ENCODE peak calls at places on chromosomes 12 and 14, in five cellular contexts. E is transverse colon, X is upper lobe of left lung, N is HepG2, S is stomach. B is an unnamed sample. For H3K4me1, the result is how much of the 10 kb centered on the place peaks cover.

GRCh38 chr14:99726538-99727095 is 42.5 kb downstream of the CYP46A1 start:
- DNase-seq in X (no peak), S (peak), E (no peak), N (no peak), B (no peak)

GRCh38 chr14:49549881-49550280 is 36.3 kb downstream of the RPS29 start:
- DNase-seq in X (no peak), S (no peak), N (no peak), E (no peak), B (no peak)

GRCh38 chr12:124207617-124208016 is 87.3 kb upstream of the RFLNA start:
- DNase-seq in X (no peak), E (no peak), N (no peak), S (no peak), B (no peak)

GRCh38 chr12:100962086-100962712 is 167.6 kb downstream of the ANO4 start:
- DNase-seq in X (no peak), E (no peak), S (no peak), N (no peak), B (no peak)

GRCh38 chr12:63013302-63013701 is 78.4 kb upstream of the PPM1H start:
- DNase-seq in X (no peak), N (no peak), E (no peak), S (no peak), B (no peak)

GRCh38 chr14:57362356-57362755 is 28.0 kb upstream of the NAA30 start:
- DNase-seq in N (peak), E (no peak), S (no peak), X (no peak), B (no peak)

GRCh38 chr14:38108681-38109080 is 99.0 kb upstream of the SSTR1 start:
- DNase-seq in N (no peak), X (no peak), S (no peak), E (no peak), B (no peak)

GRCh38 chr14:92352158-92352985 is 29.4 kb downstream of the SLC24A4 start:
- DNase-seq in N (peak), X (peak), E (no peak), S (no peak), B (no peak)

GRCh38 chr12:106753526-106753925 is 21.0 kb upstream of the RIC8B start:
- DNase-seq in N (no peak), S (peak), E (peak), X (no peak), B (no peak)

DNA sequence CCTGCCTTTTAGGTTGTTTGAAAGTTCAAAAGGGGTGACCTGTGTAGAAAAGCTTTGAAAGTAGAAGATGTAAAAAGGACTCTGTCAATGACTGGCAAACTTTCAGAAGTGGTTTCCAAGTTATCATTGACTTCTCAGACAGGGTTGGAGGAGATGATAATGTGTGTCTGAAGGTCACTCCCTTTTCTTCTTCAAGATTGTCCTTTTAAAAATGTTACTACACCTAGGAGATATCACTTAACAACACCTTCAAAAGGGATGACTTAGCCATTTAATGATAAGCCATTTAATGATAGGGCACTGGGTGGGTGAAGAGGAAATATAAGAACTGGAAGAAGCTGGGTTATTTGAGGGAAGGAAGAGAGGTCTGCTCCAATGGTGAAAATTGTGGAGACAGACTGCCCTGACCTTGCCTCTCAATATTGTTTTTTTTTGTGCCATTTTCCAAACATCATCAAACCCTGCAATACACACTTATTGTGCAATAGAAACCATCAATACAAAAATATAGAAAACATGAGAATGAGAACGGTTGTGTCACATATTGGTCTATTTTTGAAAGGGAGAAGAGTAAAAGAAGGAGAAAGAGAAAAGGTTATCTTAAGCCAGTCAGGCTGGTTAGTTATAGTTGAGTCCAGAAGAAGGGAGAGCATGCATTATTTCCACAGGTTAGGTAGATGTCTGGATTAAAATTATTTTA is 38.8 kb downstream of the BEST3 start:
- DNase-seq in N (no peak), E (no peak), S (no peak), X (no peak), B (no peak)
- TF ChIP-seq EP300 in N (no peak), E (no peak), S (no peak), X (no peak), B (no peak)

DNA sequence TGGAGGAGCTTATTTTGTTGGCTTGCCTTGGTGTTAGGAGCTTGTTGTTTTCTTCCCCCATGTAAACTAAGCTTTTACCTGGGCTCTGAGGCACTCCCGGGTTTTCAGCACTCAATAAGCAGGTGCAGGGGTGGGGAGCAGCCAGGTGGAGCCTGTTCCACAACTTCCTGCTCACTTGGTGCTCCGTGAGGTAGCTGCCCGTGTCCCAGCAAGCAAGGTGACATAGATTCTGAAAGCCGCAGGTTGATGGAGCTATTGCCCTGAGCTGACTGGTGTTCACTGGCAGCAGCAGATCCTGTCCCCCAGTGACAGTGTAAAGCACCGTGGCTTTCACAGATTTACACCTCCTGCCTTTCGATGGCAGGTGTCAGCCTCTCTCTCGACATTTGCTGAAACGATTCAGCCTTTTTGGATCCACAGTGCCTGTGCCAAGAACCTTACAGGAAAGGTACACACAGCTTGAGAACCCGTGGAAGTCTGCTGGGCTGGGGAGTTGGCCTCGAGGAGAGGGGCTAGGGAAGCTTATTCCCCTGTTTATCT is 295.7 kb upstream of the FKBP4 start:
- DNase-seq in N (no peak), E (peak), X (no peak), S (peak), B (no peak)
- TF ChIP-seq CTCF in N (no peak), E (no peak), X (no peak), S (no peak), B (no peak)

DNA sequence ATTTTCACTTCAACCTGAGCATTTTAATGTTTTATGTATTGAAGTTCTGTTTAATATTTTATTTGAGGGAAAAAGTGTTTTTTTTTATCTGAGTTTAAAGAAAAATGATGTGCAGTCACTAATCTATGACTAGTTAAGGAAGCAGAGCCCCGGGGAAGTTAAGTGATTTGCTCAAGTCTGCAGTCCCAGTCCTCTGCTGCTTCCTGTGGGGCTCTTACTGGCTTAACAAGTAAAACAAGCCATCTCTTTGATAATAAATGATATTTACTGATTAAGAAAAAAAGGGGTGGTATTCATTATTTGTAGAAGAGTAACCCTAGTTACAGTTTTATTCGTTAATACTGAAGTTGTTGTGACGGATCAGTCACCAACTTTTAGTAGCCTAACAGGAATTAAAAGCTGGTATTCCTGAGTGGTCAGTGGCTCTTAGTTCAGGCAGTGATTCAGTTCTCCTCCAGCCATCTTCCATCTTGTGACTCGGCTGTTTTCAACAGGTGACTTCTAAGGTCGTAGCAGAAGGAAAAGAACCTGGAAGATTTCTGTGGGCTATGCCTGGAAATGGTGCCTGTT is 21.7 kb downstream of the BICDL1 start:
- DNase-seq in S (no peak), E (no peak), N (no peak), X (no peak), B (no peak)
- H3K4me1 ChIP-seq in S (under half), E (under half), N (under half), X (under half), B (under half)

GRCh38 chr12:71455028-71455737 is 15.6 kb downstream of the LGR5 start:
- DNase-seq in E (no peak), X (no peak), S (no peak), N (no peak), B (no peak)
- TF ChIP-seq EP300 in E (no peak), X (no peak), S (no peak), N (no peak), B (no peak)

DNA sequence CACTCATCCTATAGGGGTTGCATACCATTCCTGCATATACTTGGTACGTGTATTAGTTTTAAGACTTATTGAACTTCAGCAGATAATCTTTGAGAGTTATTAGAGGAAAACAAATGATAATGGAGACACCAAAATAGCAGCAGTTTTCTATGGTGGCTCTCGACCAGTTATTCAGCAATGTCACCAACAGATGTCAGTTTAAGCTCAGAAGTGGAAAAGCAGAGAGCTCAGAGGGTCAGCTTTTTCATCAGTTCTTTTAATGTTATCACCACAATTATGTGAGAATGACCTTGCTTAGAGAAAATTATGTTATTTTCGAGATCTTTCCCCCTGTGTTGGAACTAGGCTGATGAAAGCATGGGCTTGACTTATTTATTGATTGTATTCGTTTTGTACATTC is 32.0 kb downstream of the PTPN11 start:
- DNase-seq in X (no peak), E (no peak), N (no peak), S (no peak), B (no peak)
- TF ChIP-seq CTCF in X (no peak), E (no peak), N (peak), S (no peak), B (no peak)

GRCh38 chr12:116122639-116123038 is 154.9 kb downstream of the MED13L start:
- DNase-seq in S (no peak), N (no peak), X (no peak), E (no peak), B (no peak)
- H3K4me1 ChIP-seq in S (under half), N (under half), X (half or more), E (half or more), B (half or more)

DNA sequence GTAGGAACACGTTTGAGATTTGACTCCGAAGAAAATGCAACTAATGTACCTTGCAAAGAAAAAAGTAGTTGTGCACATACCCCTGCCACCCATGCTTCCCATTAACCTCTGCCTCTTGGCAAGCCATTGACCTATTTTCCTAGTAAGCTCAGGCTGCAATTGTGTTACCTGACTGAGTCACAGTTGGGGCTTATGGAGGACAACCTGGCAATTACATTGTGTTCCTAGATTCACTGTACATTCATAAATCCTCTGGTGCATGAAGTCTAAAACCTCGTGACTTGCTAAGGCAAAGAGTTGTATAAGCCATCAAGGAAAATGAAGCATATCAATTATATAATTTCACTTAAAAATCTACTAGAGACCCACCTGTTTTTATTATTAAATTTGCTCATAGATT is 62.0 kb upstream of the DUSP6 start:
- DNase-seq in X (no peak), N (no peak), S (no peak), E (no peak), B (no peak)
- TF ChIP-seq EP300 in X (no peak), N (no peak), S (no peak), E (no peak), B (no peak)

DNA sequence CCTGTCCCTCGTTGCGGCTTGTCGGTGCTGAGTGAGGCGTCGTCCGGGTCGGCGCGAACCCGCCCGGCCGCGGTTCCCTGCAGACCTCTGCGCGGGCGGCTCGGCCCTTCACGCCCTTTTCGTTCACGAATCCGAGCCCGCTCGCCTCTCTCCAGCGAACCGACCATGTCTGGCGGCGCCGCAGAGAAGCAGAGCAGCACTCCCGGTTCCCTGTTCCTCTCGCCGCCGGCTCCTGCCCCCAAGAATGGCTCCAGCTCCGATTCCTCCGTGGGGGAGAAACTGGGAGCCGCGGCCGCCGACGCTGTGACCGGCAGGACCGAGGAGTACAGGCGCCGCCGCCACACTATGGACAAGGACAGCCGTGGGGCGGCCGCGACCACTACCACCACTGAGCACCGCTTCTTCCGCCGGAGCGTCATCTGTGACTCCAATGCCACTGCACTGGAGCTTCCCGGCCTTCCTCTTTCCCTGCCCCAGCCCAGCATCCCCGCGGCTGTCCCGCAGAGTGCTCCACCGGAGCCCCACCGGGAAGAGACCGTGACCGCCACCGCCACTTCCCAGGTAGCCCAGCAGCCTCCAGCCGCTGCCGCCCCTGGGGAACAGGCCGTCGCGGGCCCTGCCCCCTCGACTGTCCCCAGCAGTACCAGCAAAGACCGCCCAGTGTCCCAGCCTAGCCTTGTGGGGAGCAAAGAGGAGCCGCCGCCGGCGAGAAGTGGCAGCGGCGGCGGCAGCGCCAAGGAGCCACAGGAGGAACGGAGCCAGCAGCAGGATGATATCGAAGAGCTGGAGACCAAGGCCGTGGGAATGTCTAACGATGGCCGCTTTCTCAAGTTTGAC is 1.2 kb downstream of the WNK1 start:
- DNase-seq in N (no peak), S (peak), E (peak), X (peak), B (peak)
- TF ChIP-seq CTCF in N (no peak), S (no peak), E (peak), X (no peak), B (no peak)

GRCh38 chr12:50509009-50509663 is 4.4 kb downstream of the DIP2B start:
- DNase-seq in E (no peak), X (no peak), N (peak), S (no peak), B (no peak)
- H3K4me1 ChIP-seq in E (half or more), X (half or more), N (half or more), S (under half), B (half or more)

DNA sequence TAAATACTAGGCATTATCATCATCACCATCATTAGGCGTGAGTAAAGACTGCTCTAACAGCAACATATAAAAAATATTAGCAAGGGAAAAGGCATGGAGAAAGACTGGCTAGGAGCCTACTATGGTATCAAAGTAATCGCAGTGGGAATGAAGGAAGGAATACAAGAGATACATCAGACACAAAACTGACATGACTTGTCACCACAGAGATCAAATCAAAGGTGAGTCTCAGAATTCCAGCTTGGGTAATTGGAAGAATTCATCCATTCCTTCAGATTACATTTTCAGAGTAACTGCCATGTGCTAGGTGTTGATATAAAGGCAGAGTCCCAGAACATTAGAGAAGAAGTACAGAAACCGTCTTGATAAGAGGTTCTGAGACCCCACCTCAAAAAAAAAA is 10.2 kb downstream of the ZBTB25 start:
- DNase-seq in S (no peak), E (no peak), N (no peak), X (no peak), B (no peak)
- TF ChIP-seq EP300 in S (no peak), E (no peak), N (no peak), X (no peak), B (no peak)